ENCODE peak calls at places on chromosomes 1 and 21, in nine cellular contexts. K is cardiac fibroblast, L is Peyer's patch, Z is heart right ventricle, T is AG09309, X is psoas muscle, W is WERI-Rb-1, Q is left ventricle myocardium inferior, M is brain microvascular endothelial cell. A is an unnamed sample.

GRCh38 chr21:30248844-30249243 is 32.9 kb upstream of the CLDN8 start:
- DNase-seq in K (no peak), L (no peak), Z (no peak), T (no peak), X (no peak), W (no peak), Q (no peak), M (no peak), A (no peak)

GRCh38 chr1:35499230-35499629 is 58.0 kb downstream of the KIAA0319L start:
- DNase-seq in K (no peak), L (no peak), Z (no peak), T (no peak), X (no peak), W (peak; percentile 19), Q (no peak), M (no peak), A (no peak)

GRCh38 chr1:226709942-226710341 is 29.1 kb downstream of the ITPKB start:
- DNase-seq in K (no peak), L (no peak), Z (no peak), T (no peak), X (no peak), W (no peak), Q (no peak), M (no peak), A (no peak)

GRCh38 chr1:154405762-154406571 is 824 bp downstream of the IL6R start:
- DNase-seq in K (peak; percentile 70), L (peak; percentile 71), Z (peak; percentile 76), T (peak; percentile 20), X (peak; percentile 96), W (peak; percentile 70), Q (peak; percentile 86), M (peak; percentile 60), A (no peak)

GRCh38 chr1:75174031-75174760 is 40.0 kb downstream of the LHX8 start:
- DNase-seq in K (no peak), L (no peak), Z (no peak), T (no peak), X (no peak), W (no peak), Q (no peak), M (no peak), A (no peak)

GRCh38 chr1:240194120-240194519 is 102.4 kb downstream of the FMN2 start:
- DNase-seq in K (peak; percentile 78), L (no peak), Z (no peak), T (peak; percentile 78), X (no peak), W (no peak), Q (no peak), M (no peak), A (peak; percentile 77)

GRCh38 chr21:26835027-26835713 is 10.0 kb downstream of the ADAMTS1 start:
- DNase-seq in K (peak; percentile 84), L (no peak), Z (no peak), T (peak; percentile 71), X (no peak), W (no peak), Q (no peak), M (peak; percentile 60), A (peak; percentile 87)

GRCh38 chr1:53383471-53383870 is 55.6 kb upstream of the LRP8 start:
- DNase-seq in K (no peak), L (no peak), Z (no peak), T (no peak), X (peak; percentile 32), W (no peak), Q (no peak), M (no peak), A (no peak)

GRCh38 chr1:198934901-198935301 is 296.1 kb downstream of the PTPRC start:
- DNase-seq in K (peak; percentile 33), L (peak; percentile 34), Z (no peak), T (no peak), X (no peak), W (no peak), Q (no peak), M (peak; percentile 43), A (no peak)

GRCh38 chr1:79749607-79750006 is 743.1 kb upstream of the ADGRL4 start:
- DNase-seq in K (no peak), L (no peak), Z (no peak), T (no peak), X (no peak), W (no peak), Q (no peak), M (no peak), A (no peak)

GRCh38 chr1:79745928-79746327 is 739.4 kb upstream of the ADGRL4 start:
- DNase-seq in K (no peak), L (no peak), Z (no peak), T (no peak), X (no peak), W (no peak), Q (no peak), M (no peak), A (no peak)

GRCh38 chr1:79741720-79742421 is 735.3 kb upstream of the ADGRL4 start:
- DNase-seq in K (no peak), L (no peak), Z (no peak), T (no peak), X (no peak), W (no peak), Q (no peak), M (no peak), A (no peak)

GRCh38 chr1:79744746-79745145 is 738.2 kb upstream of the ADGRL4 start:
- DNase-seq in K (no peak), L (no peak), Z (no peak), T (no peak), X (no peak), W (no peak), Q (no peak), M (no peak), A (no peak)
- TF ChIP-seq CTCF in K (no peak), L (no peak), Z (no peak), T (no peak), X (no peak), W (no peak), Q (no peak), M (no peak), A (no peak)

DNA sequence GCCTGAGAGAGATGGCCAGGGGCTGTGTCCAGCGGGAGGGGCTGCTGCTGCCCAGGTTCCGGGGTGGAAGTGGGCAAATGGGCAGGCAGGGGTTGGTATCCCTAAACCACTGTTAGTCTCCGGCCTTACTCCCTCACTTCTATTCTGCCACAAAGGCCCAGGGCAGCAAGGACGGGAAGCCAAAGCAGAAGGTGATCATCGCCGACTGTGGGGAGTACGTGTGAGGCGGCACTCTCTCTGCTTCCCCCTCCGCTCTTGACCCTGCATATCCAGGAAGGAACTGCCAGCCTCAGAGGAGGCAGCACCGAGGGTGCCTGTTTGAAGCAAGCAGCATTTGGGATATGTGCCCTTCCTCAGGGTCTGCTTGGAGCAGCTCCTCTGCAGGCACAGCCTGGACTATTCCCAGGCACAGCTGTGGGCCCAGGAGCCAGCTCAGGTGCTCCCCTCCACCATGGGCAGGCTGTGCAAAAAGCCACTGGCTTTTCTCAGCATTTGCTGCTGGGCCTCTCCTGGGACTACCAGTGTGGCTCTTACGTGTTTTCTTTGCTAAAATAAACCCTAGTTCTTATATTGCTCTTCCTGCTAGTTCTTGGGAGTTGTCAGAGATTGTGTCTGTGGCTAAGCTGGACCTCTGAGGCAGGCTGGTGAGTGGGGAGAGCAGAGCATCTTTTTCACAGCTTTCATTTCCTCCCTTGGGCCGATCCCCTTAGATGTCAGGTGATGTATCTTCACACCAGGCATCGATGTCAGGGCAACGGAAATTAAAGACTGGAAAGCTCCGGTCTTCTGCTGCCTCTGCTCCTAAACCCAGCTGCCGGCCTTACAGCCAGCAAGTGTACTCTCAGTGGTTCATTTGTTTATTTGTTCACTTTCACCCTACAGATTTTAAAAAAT is 14.7 kb downstream of the PPIE start:
- DNase-seq in K (no peak), L (no peak), Z (no peak), T (no peak), X (no peak), W (no peak), Q (no peak), M (no peak), A (no peak)
- H3K4me3 ChIP-seq in K (no peak overlapping the region), L (no peak overlapping the region), Z (no peak overlapping the region), T (no peak overlapping the region), X (no peak overlapping the region), W (no peak overlapping the region), Q (no peak overlapping the region), M (no peak overlapping the region), A (no peak overlapping the region)

GRCh38 chr1:164604541-164604940 is 45.6 kb downstream of the PBX1 start:
- DNase-seq in K (peak; percentile 41), L (no peak), Z (no peak), T (peak; percentile 47), X (no peak), W (no peak), Q (no peak), M (no peak), A (no peak)

GRCh38 chr1:164601399-164602141 is 42.6 kb downstream of the PBX1 start:
- DNase-seq in K (no peak), L (no peak), Z (no peak), T (no peak), X (no peak), W (peak; percentile 68), Q (no peak), M (no peak), A (no peak)

GRCh38 chr1:164605254-164606091 is 46.5 kb downstream of the PBX1 start:
- DNase-seq in K (no peak), L (no peak), Z (no peak), T (no peak), X (no peak), W (no peak), Q (no peak), M (no peak), A (no peak)

GRCh38 chr1:164602142-164602429 is 43.1 kb downstream of the PBX1 start:
- DNase-seq in K (no peak), L (no peak), Z (no peak), T (no peak), X (no peak), W (peak; percentile 38), Q (no peak), M (no peak), A (no peak)

DNA sequence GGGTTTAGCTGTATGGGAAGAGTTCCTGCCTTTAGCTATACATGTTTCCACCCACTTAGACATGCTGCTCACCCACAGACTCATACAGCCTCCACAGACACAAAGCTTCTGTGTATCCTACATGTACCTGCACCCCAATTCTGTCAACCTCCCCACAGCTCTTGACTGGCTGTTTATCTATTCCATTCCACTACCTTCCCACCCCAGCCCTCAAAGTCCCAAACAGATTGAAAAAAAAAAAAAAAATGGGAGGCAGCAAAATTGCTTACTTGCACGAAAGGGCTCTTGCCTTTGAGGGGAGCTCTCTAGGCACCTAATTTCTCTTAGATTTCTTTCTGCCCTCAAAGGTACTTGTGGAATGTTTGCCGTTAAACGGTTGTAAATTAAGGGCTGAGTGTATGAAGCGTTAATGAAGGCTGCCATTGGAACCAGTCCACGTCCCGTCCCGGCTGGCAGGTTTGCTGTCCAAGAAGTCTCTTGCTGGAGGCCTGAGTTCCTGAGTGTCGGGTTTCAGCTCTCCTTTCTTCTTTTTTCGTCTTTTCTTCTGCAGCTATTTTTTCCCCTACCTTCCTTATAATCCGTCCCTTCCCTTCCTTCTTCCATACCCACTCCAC is 43.6 kb downstream of the PBX1 start:
- DNase-seq in K (peak; percentile 74), L (no peak), Z (peak; percentile 55), T (peak; percentile 39), X (peak; percentile 73), W (no peak), Q (peak; percentile 64), M (peak; percentile 32), A (peak; percentile 47)
- TF ChIP-seq CTCF in K (no peak), L (no peak), Z (peak; percentile 10), T (peak; percentile 10), X (no peak), W (no peak), Q (no peak), M (no peak), A (no peak)

DNA sequence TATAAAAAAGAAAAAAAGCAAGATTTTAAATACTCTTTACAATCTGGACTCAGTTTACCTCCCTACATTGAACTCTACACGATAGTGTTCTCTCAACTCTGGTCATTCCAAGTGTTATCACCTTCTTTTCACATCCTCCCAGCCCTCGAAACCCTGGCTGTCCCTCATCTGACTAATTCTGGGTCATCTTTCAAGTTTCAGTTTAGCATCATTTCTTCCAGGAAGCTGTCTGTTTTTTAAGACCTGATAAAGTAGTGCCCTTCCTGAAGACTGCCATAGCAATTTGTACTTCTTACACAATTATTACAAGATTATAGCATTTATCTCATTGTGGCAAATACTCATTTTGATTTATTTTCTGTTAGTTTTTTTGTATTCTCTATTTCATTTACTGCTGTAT is 1.2 kb downstream of the ALG14 start:
- DNase-seq in K (no peak), L (no peak), Z (no peak), T (no peak), X (no peak), W (no peak), Q (no peak), M (no peak), A (no peak)
- H3K4me3 ChIP-seq in K (no peak overlapping the region), L (peak overlapping the region; percentile 54), Z (no peak overlapping the region), T (no peak overlapping the region), X (peak overlapping the region; percentile 78), W (no peak overlapping the region), Q (peak overlapping the region; percentile 75), M (no peak overlapping the region), A (no peak overlapping the region)

A was measured in BJ.